ENCODE peak calls at places on chromosomes 13 and 19, in four cellular contexts. P, Z, J and M are unnamed samples.

GRCh38 chr13:98658131-98658530 is 81.2 kb upstream of the STK24 start:
- DNase-seq in Z (no peak), J (no peak), P (no peak), M (no peak)

GRCh38 chr19:33259532-33259931 is 33.9 kb upstream of the SLC7A10 start:
- DNase-seq in J (no peak), Z (no peak), P (no peak), M (no peak)

GRCh38 chr19:39175564-39175963 is 21.2 kb upstream of the NCCRP1 start:
- DNase-seq in J (peak; percentile 45), P (no peak), Z (no peak), M (no peak)

GRCh38 chr13:112067871-112068305 is 939 bp downstream of the SOX1 start:
- DNase-seq in Z (no peak), P (no peak), J (peak; percentile 34), M (no peak)

GRCh38 chr13:78137404-78138142 is 218.9 kb upstream of the EDNRB start:
- DNase-seq in J (peak; percentile 73), Z (peak; percentile 15), P (no peak), M (peak; percentile 85)

GRCh38 chr13:51590966-51591627 is 6.8 kb downstream of the WDFY2 start:
- DNase-seq in J (peak; percentile 52), P (no peak), Z (no peak), M (peak; percentile 69)

GRCh38 chr13:26469602-26470001 is 87.9 kb upstream of the WASF3 start:
- DNase-seq in P (no peak), J (no peak), Z (no peak), M (no peak)

GRCh38 chr19:1251233-1251502 is 2.8 kb downstream of the MIDN start:
- DNase-seq in P (no peak), Z (peak; percentile 84), J (peak; percentile 60), M (no peak)

GRCh38 chr19:10644351-10645007 is 9.7 kb upstream of the ILF3 start:
- DNase-seq in P (peak; percentile 52), Z (peak; percentile 79), J (peak; percentile 89), M (peak; percentile 70)

GRCh38 chr13:99425485-99426341 is 75.6 kb upstream of the TM9SF2 start:
- DNase-seq in J (peak; percentile 46), P (no peak), Z (no peak), M (no peak)

GRCh38 chr13:34462843-34463242 is 479.2 kb upstream of the NBEA start:
- DNase-seq in Z (no peak), P (no peak), J (no peak), M (no peak)

GRCh38 chr19:4295972-4296771 is 6.0 kb downstream of the TMIGD2 start:
- DNase-seq in P (no peak), Z (no peak), J (no peak), M (peak; percentile 64)

GRCh38 chr19:41860419-41861097 is 503 bp downstream of the RPS19 start:
- DNase-seq in P (no peak), Z (no peak), J (no peak), M (no peak)

GRCh38 chr19:2051771-2052704 is 994 bp upstream of the MKNK2 start:
- DNase-seq in J (no peak), Z (peak; percentile 76), P (no peak), M (no peak)

GRCh38 chr13:37149380-37149779 is 43.9 kb upstream of the CSNK1A1L start:
- DNase-seq in Z (no peak), P (no peak), J (peak; percentile 13), M (no peak)

GRCh38 chr19:43847884-43848283 is 20.8 kb downstream of the ZNF283 start:
- DNase-seq in Z (no peak), P (no peak), J (no peak), M (no peak)

GRCh38 chr13:28641600-28641926 is 17.4 kb upstream of the POMP start:
- DNase-seq in Z (no peak), P (no peak), J (no peak), M (no peak)

GRCh38 chr13:98293103-98293502 is 116.0 kb upstream of the RNF113B start:
- DNase-seq in P (no peak), Z (peak; percentile 62), J (no peak), M (no peak)

GRCh38 chr19:16368385-16369305 is 44.0 kb downstream of the KLF2 start:
- DNase-seq in P (no peak), J (no peak), Z (no peak), M (peak; percentile 18)

GRCh38 chr13:67023088-67023893 is 206.8 kb downstream of the PCDH9 start:
- DNase-seq in P (no peak), J (no peak), Z (peak; percentile 14), M (no peak)

GRCh38 chr19:41808663-41809566 is 12.5 kb downstream of the CEACAM3 start:
- DNase-seq in Z (peak; percentile 38), J (no peak), P (no peak), M (no peak)

GRCh38 chr19:52221831-52222375 is 32.1 kb downstream of the PPP2R1A start:
- DNase-seq in J (no peak), P (no peak), Z (no peak), M (no peak)

GRCh38 chr19:752652-753517 is 2.0 kb downstream of the MISP start:
- DNase-seq in J (no peak), Z (no peak), P (no peak), M (no peak)

GRCh38 chr19:5434970-5435641 is 20.1 kb upstream of the ZNRF4 start:
- DNase-seq in J (no peak), Z (no peak), P (no peak), M (no peak)

GRCh38 chr19:2477732-2478191 is 1.8 kb downstream of the GADD45B start:
- DNase-seq in Z (no peak), J (peak; percentile 29), P (no peak), M (no peak)

GRCh38 chr13:66425741-66426140 is 804.4 kb downstream of the PCDH9 start:
- DNase-seq in P (no peak), J (no peak), Z (no peak), M (no peak)

GRCh38 chr13:33279898-33280549 is 5.5 kb downstream of the STARD13 start:
- DNase-seq in Z (no peak), J (no peak), P (no peak), M (no peak)

GRCh38 chr19:11581740-11582139 is 4.3 kb upstream of the ACP5 start:
- DNase-seq in J (no peak), P (no peak), Z (no peak), M (no peak)